ENCODE peak calls at places on chromosomes 11 and 22, in four cellular contexts. Y is cardiac muscle cell; T is kidney; Z is naive thymus-derived CD4-positive, alpha-beta T cell. H is an unnamed sample.

GRCh38 chr11:107014871-107015270 is 3.4 kb downstream of the GUCY1A2 start:
- DNase-seq in T (no peak), Z (no peak), Y (peak), H (no peak)

GRCh38 chr11:30527566-30527965 is 58.6 kb downstream of the MPPED2 start:
- DNase-seq in Z (no peak), T (no peak), Y (no peak), H (no peak)

GRCh38 chr11:110971110-110971509 is 258.9 kb upstream of the ARHGAP20 start:
- DNase-seq in T (no peak), Y (peak), Z (no peak), H (no peak)

GRCh38 chr11:64643258-64643881 is 52.4 kb downstream of the SLC22A12 start:
- DNase-seq in Z (no peak), Y (peak), T (no peak), H (no peak)

GRCh38 chr11:115941481-115941993 is 437.3 kb upstream of the CADM1 start:
- DNase-seq in T (peak), Y (peak), Z (no peak), H (peak)

GRCh38 chr11:26993965-26994446 is at the start of gene FIBIN:
- DNase-seq in T (peak), Y (peak), Z (no peak), H (no peak)

GRCh38 chr11:111461460-111462240 is 50.5 kb downstream of the BTG4 start:
- DNase-seq in Z (no peak), Y (no peak), T (no peak), H (no peak)

GRCh38 chr11:108973402-108974119 is 308.7 kb downstream of the DDX10 start:
- DNase-seq in T (no peak), Z (no peak), Y (peak), H (peak)

GRCh38 chr11:68541983-68542382 is 81.4 kb downstream of the PPP6R3 start:
- DNase-seq in Y (no peak), Z (no peak), T (no peak), H (no peak)

GRCh38 chr22:48950151-48950915 is 877.3 kb downstream of the BRD1 start:
- DNase-seq in T (no peak), Y (no peak), Z (no peak), H (no peak)

GRCh38 chr11:46106530-46107407 is 14.5 kb downstream of the PHF21A start:
- DNase-seq in Y (peak), T (no peak), Z (no peak), H (no peak)

GRCh38 chr22:48089601-48090331 is 1327.3 kb downstream of the TBC1D22A start:
- DNase-seq in Y (peak), T (peak), Z (no peak), H (no peak)

GRCh38 chr11:123681007-123681406 is 26.6 kb upstream of the SCN3B start:
- DNase-seq in Z (peak), Y (no peak), T (no peak), H (no peak)

GRCh38 chr11:73473252-73473651 is 97.1 kb downstream of the RELT start:
- DNase-seq in Y (no peak), T (no peak), Z (no peak), H (no peak)

GRCh38 chr11:36035454-36035853 is 91.6 kb downstream of the LDLRAD3 start:
- DNase-seq in Z (no peak), Y (no peak), T (no peak), H (no peak)

GRCh38 chr22:29004647-29005371 is 56.8 kb downstream of the C22orf31 start:
- DNase-seq in Y (no peak), T (peak), Z (no peak), H (no peak)

GRCh38 chr22:46081831-46082210 is 68.5 kb upstream of the PPARA start:
- DNase-seq in T (peak), Y (no peak), Z (no peak), H (no peak)
- H3K4me3 ChIP-seq in T (no peak), Y (no peak), Z (no peak), H (no peak)

GRCh38 chr11:57566035-57566504 is 1.4 kb downstream of the UBE2L6 start:
- DNase-seq in Y (peak), Z (peak), T (no peak), H (no peak)
- H3K4me3 ChIP-seq in Y (peak), Z (peak), T (peak), H (peak)

GRCh38 chr11:119101759-119102423 is at the start of gene DPAGT1:
- DNase-seq in T (peak), Y (peak), Z (peak), H (peak)
- H3K4me3 ChIP-seq in T (peak), Y (peak), Z (peak), H (peak)

GRCh38 chr11:105033344-105033743 is 1.6 kb downstream of the CASP1 start:
- DNase-seq in Y (no peak), T (no peak), Z (no peak), H (no peak)
- H3K4me3 ChIP-seq in Y (no peak), T (peak), Z (peak), H (no peak)

GRCh38 chr11:117992620-117993019 is 6.4 kb downstream of the IL10RA start:
- DNase-seq in T (no peak), Y (no peak), Z (no peak), H (no peak)
- H3K4me3 ChIP-seq in T (no peak), Y (no peak), Z (peak), H (no peak)

GRCh38 chr22:44025171-44026065 is 1.3 kb downstream of the PARVB start:
- DNase-seq in Y (no peak), Z (no peak), T (peak), H (no peak)

GRCh38 chr22:44026066-44026629 is 2.0 kb downstream of the PARVB start:
- DNase-seq in Y (no peak), T (no peak), Z (no peak), H (no peak)

GRCh38 chr22:44023404-44024287 is 456 bp upstream of the PARVB start:
- DNase-seq in T (peak), Z (no peak), Y (peak), H (no peak)

GRCh38 chr22:44026630-44027511 is 2.8 kb downstream of the PARVB start:
- DNase-seq in Z (no peak), T (peak), Y (peak), H (peak)

GRCh38 chr22:44024288-44024908 is at the start of gene PARVB:
- DNase-seq in T (peak), Z (no peak), Y (peak), H (no peak)
- H3K4me3 ChIP-seq in T (peak), Z (peak), Y (peak), H (peak)

DNA sequence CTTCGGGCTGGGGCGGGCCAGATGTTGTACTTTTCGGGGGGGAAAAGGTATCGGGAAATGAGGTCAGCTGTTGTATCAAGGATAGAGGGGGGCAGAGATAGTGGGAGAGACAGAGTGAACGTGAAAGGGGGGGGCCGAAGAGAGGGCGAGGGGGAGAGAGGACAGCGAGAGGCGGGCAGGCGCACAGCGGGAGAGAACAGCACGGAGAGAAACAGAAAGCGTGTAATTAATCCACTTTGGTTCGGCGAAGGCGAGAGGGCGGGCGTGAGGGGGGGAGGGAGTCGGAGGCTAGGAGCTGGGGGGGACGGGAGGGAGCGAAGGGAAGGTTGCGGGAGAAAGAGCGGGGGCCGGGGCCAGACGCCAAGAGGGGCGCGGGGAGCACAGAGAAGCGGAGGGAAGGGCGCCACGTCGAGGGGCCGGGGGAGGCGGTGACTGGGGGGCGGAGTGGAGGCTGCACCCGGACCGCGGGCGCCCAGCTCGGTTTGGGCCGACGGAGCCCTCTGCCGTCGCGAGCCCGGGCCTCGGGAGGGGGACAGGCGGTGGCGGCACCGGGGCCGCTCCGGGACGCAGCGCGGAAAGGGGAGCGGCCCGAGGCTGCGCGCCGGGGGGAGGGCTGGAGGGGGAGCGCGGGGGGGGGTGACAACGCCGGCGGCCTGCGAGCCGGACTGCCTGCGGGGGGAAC is 612 bp downstream of the IGF2 start:
- DNase-seq in Z (no peak), Y (no peak), T (peak), H (no peak)
- H3K4me3 ChIP-seq in Z (no peak), Y (peak), T (no peak), H (peak)

GRCh38 chr11:8032576-8033311 is 45.6 kb downstream of the EIF3F start:
- DNase-seq in T (no peak), Z (no peak), Y (no peak), H (no peak)

GRCh38 chr11:8032122-8032521 is 45.0 kb downstream of the EIF3F start:
- DNase-seq in Y (no peak), Z (no peak), T (no peak), H (no peak)

GRCh38 chr11:8034604-8035224 is 46.3 kb upstream of the TUB start:
- DNase-seq in T (no peak), Y (no peak), Z (no peak), H (no peak)

GRCh38 chr11:8033791-8034585 is 46.9 kb downstream of the EIF3F start:
- DNase-seq in Z (no peak), Y (no peak), T (no peak), H (no peak)

GRCh38 chr11:8033312-8033715 is 46.2 kb downstream of the EIF3F start:
- DNase-seq in Y (peak), Z (no peak), T (peak), H (peak)
- H3K4me3 ChIP-seq in Y (no peak), Z (no peak), T (no peak), H (no peak)